ENCODE peak calls at places on chromosomes 16 and 17, in ten cellular contexts. One of them, this sample, is unnamed.

GRCh38 chr17:13016881-13017622 is 775 bp downstream of the ELAC2 start:
- DNase-seq in GM12865: peak
- DNase-seq in osteocyte: no peak
- DNase-seq in neural progenitor cell: no peak
- DNase-seq in A673: no peak
- DNase-seq in HFFc6: peak
- DNase-seq in upper lobe of right lung: no peak
- DNase-seq in HFF-Myc: no peak
- DNase-seq in fibroblast of pulmonary artery: peak
- DNase-seq in HepG2: peak
- DNase-seq in this sample: no peak

GRCh38 chr16:30010817-30011504 is at the start of gene DOC2A:
- DNase-seq in A673: peak
- DNase-seq in neural progenitor cell: peak
- DNase-seq in upper lobe of right lung: no peak
- DNase-seq in GM12865: no peak
- DNase-seq in HFF-Myc: no peak
- DNase-seq in osteocyte: no peak
- DNase-seq in HFFc6: no peak
- DNase-seq in fibroblast of pulmonary artery: no peak
- DNase-seq in HepG2: no peak
- DNase-seq in this sample: no peak

GRCh38 chr16:57966133-57966805 is 4.7 kb downstream of the CNGB1 start:
- DNase-seq in HFFc6: no peak
- DNase-seq in upper lobe of right lung: no peak
- DNase-seq in HepG2: no peak
- DNase-seq in fibroblast of pulmonary artery: peak
- DNase-seq in A673: no peak
- DNase-seq in HFF-Myc: no peak
- DNase-seq in neural progenitor cell: no peak
- DNase-seq in GM12865: no peak
- DNase-seq in osteocyte: no peak
- DNase-seq in this sample: peak

GRCh38 chr17:50147841-50148225 is 2.6 kb downstream of the PPP1R9B start:
- DNase-seq in A673: no peak
- DNase-seq in GM12865: peak
- DNase-seq in neural progenitor cell: no peak
- DNase-seq in fibroblast of pulmonary artery: peak
- DNase-seq in upper lobe of right lung: no peak
- DNase-seq in HepG2: peak
- DNase-seq in HFFc6: no peak
- DNase-seq in osteocyte: no peak
- DNase-seq in HFF-Myc: no peak
- DNase-seq in this sample: no peak

GRCh38 chr17:6780886-6781285 is 4.9 kb downstream of the FBXO39 start:
- DNase-seq in HFFc6: no peak
- DNase-seq in fibroblast of pulmonary artery: peak
- DNase-seq in A673: no peak
- DNase-seq in osteocyte: no peak
- DNase-seq in HFF-Myc: no peak
- DNase-seq in neural progenitor cell: no peak
- DNase-seq in HepG2: no peak
- DNase-seq in GM12865: no peak
- DNase-seq in upper lobe of right lung: no peak
- DNase-seq in this sample: no peak

GRCh38 chr16:57740423-57741071 is 5.0 kb downstream of the KATNB1 start:
- DNase-seq in neural progenitor cell: no peak
- DNase-seq in upper lobe of right lung: no peak
- DNase-seq in A673: no peak
- DNase-seq in fibroblast of pulmonary artery: no peak
- DNase-seq in osteocyte: no peak
- DNase-seq in HFF-Myc: no peak
- DNase-seq in HFFc6: no peak
- DNase-seq in HepG2: no peak
- DNase-seq in GM12865: no peak
- DNase-seq in this sample: no peak

GRCh38 chr16:85992779-85993178 is 93.8 kb downstream of the IRF8 start:
- DNase-seq in fibroblast of pulmonary artery: no peak
- DNase-seq in upper lobe of right lung: no peak
- DNase-seq in GM12865: no peak
- DNase-seq in HepG2: no peak
- DNase-seq in osteocyte: no peak
- DNase-seq in HFF-Myc: no peak
- DNase-seq in A673: no peak
- DNase-seq in neural progenitor cell: no peak
- DNase-seq in HFFc6: no peak
- DNase-seq in this sample: no peak

GRCh38 chr17:20191066-20191465 is 181.9 kb downstream of the SPECC1 start:
- DNase-seq in HepG2: no peak
- DNase-seq in A673: no peak
- DNase-seq in upper lobe of right lung: no peak
- DNase-seq in HFFc6: peak
- DNase-seq in GM12865: no peak
- DNase-seq in HFF-Myc: peak
- DNase-seq in fibroblast of pulmonary artery: peak
- DNase-seq in neural progenitor cell: no peak
- DNase-seq in osteocyte: no peak
- DNase-seq in this sample: no peak

GRCh38 chr17:81515530-81516041 is 3.0 kb upstream of the ACTG1 start:
- DNase-seq in GM12865: no peak
- DNase-seq in HFFc6: no peak
- DNase-seq in neural progenitor cell: no peak
- DNase-seq in upper lobe of right lung: peak
- DNase-seq in osteocyte: no peak
- DNase-seq in A673: no peak
- DNase-seq in HepG2: no peak
- DNase-seq in HFF-Myc: no peak
- DNase-seq in fibroblast of pulmonary artery: no peak
- DNase-seq in this sample: peak

GRCh38 chr16:81480856-81481821 is 36.5 kb downstream of the CMIP start:
- DNase-seq in neural progenitor cell: no peak
- DNase-seq in osteocyte: no peak
- DNase-seq in HFF-Myc: no peak
- DNase-seq in fibroblast of pulmonary artery: peak
- DNase-seq in GM12865: peak
- DNase-seq in HFFc6: peak
- DNase-seq in upper lobe of right lung: peak
- DNase-seq in HepG2: peak
- DNase-seq in A673: no peak
- DNase-seq in this sample: no peak

DNA sequence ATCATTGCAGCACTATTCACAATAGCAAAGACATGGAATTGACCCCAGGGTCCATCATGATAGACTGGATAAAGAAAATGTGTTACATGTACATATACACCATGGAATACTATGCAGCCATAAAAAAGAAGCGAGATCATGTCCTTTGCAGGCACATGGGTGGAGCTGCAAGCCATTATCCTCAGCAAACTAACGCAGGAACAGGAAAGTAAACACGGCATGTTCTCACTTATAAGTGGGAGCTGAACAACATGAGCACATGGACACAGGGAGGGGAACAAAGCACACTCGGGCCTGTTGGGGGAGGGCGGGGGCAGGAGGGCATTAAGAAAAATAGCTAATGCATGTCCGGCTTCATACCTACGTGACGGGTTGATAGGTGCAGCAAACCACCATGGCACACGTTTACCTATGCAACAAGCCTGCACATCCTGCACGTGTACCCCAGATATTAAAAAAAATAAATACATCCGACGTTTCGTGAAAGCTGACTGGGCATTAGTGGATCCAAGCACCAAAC is 28.9 kb downstream of the ZNF778 start:
- DNase-seq in fibroblast of pulmonary artery: no peak
- DNase-seq in osteocyte: no peak
- DNase-seq in HFFc6: no peak
- DNase-seq in HepG2: peak
- DNase-seq in A673: no peak
- DNase-seq in GM12865: no peak
- DNase-seq in neural progenitor cell: no peak
- DNase-seq in HFF-Myc: no peak
- DNase-seq in upper lobe of right lung: no peak
- DNase-seq in this sample: no peak
- TF ChIP-seq CTCF in fibroblast of pulmonary artery: no peak
- TF ChIP-seq CTCF in osteocyte: no peak
- TF ChIP-seq CTCF in HFFc6: no peak
- TF ChIP-seq CTCF in HepG2: no peak
- TF ChIP-seq CTCF in A673: no peak
- TF ChIP-seq CTCF in GM12865: no peak
- TF ChIP-seq CTCF in neural progenitor cell: no peak
- TF ChIP-seq CTCF in HFF-Myc: no peak
- TF ChIP-seq CTCF in upper lobe of right lung: no peak
- TF ChIP-seq CTCF in this sample: no peak

GRCh38 chr16:25141648-25142047 is 30.1 kb downstream of the LCMT1 start:
- DNase-seq in HFFc6: no peak
- DNase-seq in GM12865: no peak
- DNase-seq in fibroblast of pulmonary artery: no peak
- DNase-seq in osteocyte: no peak
- DNase-seq in A673: no peak
- DNase-seq in neural progenitor cell: no peak
- DNase-seq in HepG2: no peak
- DNase-seq in upper lobe of right lung: no peak
- DNase-seq in HFF-Myc: no peak
- DNase-seq in this sample: no peak

GRCh38 chr16:25148568-25149215 is 37.1 kb downstream of the LCMT1 start:
- DNase-seq in GM12865: no peak
- DNase-seq in HepG2: no peak
- DNase-seq in upper lobe of right lung: no peak
- DNase-seq in fibroblast of pulmonary artery: no peak
- DNase-seq in A673: no peak
- DNase-seq in HFFc6: no peak
- DNase-seq in osteocyte: no peak
- DNase-seq in HFF-Myc: no peak
- DNase-seq in neural progenitor cell: peak
- DNase-seq in this sample: no peak

GRCh38 chr16:25140459-25140858 is 28.9 kb downstream of the LCMT1 start:
- DNase-seq in HepG2: no peak
- DNase-seq in HFF-Myc: no peak
- DNase-seq in fibroblast of pulmonary artery: no peak
- DNase-seq in osteocyte: no peak
- DNase-seq in A673: no peak
- DNase-seq in GM12865: no peak
- DNase-seq in HFFc6: peak
- DNase-seq in upper lobe of right lung: no peak
- DNase-seq in neural progenitor cell: no peak
- DNase-seq in this sample: no peak

GRCh38 chr16:25138130-25138529 is 26.6 kb downstream of the LCMT1 start:
- DNase-seq in upper lobe of right lung: no peak
- DNase-seq in HepG2: no peak
- DNase-seq in HFF-Myc: no peak
- DNase-seq in fibroblast of pulmonary artery: no peak
- DNase-seq in HFFc6: no peak
- DNase-seq in osteocyte: no peak
- DNase-seq in A673: no peak
- DNase-seq in neural progenitor cell: no peak
- DNase-seq in GM12865: no peak
- DNase-seq in this sample: no peak

DNA sequence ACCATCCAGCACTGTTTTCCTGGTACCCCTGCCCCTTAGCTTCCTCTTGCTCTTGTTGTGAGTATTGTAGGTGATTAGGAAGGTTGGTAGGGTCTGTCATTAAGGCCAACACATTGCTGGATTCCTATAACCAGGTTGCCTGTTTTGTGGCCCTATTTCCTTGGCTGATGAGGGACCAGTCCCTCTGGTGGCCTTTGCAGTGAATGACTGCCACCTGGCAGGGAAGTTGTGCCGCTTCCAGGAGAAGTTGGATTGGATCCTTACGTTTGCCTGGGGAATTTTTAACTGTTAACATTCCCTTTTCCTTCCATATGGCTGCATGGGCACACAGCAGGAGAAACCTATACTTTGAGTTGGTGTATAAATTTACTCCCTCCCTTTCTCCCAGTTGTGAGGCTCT is 32.4 kb downstream of the LCMT1 start:
- DNase-seq in GM12865: no peak
- DNase-seq in neural progenitor cell: peak
- DNase-seq in HepG2: no peak
- DNase-seq in A673: peak
- DNase-seq in HFFc6: no peak
- DNase-seq in fibroblast of pulmonary artery: no peak
- DNase-seq in HFF-Myc: no peak
- DNase-seq in osteocyte: no peak
- DNase-seq in upper lobe of right lung: no peak
- DNase-seq in this sample: no peak
- TF ChIP-seq CTCF in GM12865: peak
- TF ChIP-seq CTCF in neural progenitor cell: peak
- TF ChIP-seq CTCF in HepG2: peak
- TF ChIP-seq CTCF in A673: peak
- TF ChIP-seq CTCF in HFFc6: peak
- TF ChIP-seq CTCF in fibroblast of pulmonary artery: peak
- TF ChIP-seq CTCF in HFF-Myc: peak
- TF ChIP-seq CTCF in osteocyte: peak
- TF ChIP-seq CTCF in upper lobe of right lung: peak
- TF ChIP-seq CTCF in this sample: peak

GRCh38 chr16:48113471-48113870 is 42.3 kb downstream of the ABCC12 start:
- DNase-seq in HFFc6: no peak
- DNase-seq in upper lobe of right lung: no peak
- DNase-seq in osteocyte: no peak
- DNase-seq in A673: no peak
- DNase-seq in HepG2: peak
- DNase-seq in neural progenitor cell: peak
- DNase-seq in fibroblast of pulmonary artery: no peak
- DNase-seq in HFF-Myc: no peak
- DNase-seq in GM12865: no peak
- DNase-seq in this sample: no peak
- TF ChIP-seq CTCF in HFFc6: peak
- TF ChIP-seq CTCF in upper lobe of right lung: no peak
- TF ChIP-seq CTCF in osteocyte: no peak
- TF ChIP-seq CTCF in A673: peak
- TF ChIP-seq CTCF in HepG2: peak
- TF ChIP-seq CTCF in neural progenitor cell: peak
- TF ChIP-seq CTCF in fibroblast of pulmonary artery: no peak
- TF ChIP-seq CTCF in HFF-Myc: peak
- TF ChIP-seq CTCF in GM12865: peak
- TF ChIP-seq CTCF in this sample: peak

DNA sequence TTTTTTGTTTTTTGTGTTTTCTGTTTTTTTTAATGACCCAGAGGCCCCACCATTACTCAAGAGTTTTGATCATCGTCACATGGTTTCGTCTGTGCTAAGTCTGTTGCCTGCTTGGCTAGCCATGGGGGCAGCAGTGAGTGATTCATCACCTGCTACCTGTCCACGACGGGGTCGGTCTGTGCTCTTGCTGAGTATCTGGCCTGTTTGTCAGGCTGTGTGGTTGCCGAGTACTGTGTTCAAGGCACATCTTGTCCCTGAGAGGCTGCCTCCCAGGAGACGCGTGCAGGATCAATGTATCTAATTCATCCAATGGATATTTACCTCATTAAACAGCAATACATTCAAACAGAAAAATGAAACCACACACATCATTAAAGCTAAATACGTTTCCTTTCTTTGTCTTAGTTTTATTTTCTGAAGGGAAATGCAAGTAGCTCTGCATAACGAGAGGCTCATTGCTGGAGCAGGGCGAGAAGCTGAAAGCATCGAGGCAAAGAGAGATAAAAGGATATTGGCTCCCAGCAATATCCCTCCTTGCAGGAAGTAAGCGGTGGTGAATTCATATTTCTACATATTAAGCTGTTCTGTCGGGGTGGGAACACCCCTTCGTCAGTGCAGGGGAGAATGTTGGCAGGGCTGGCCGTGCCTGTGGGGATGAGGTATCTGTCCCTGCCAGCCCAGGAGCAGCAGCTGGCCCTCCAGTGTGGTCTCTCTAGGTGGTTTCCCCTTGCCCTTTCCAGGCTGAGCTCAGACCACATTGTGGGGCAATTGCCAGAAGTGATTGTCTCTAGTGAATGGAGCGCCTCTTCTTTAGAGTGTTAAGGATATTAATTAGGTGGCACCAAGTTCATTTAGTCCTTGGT is 166.2 kb upstream of the ASIC2 start:
- DNase-seq in osteocyte: no peak
- DNase-seq in upper lobe of right lung: no peak
- DNase-seq in GM12865: peak
- DNase-seq in fibroblast of pulmonary artery: no peak
- DNase-seq in HepG2: no peak
- DNase-seq in HFF-Myc: no peak
- DNase-seq in A673: no peak
- DNase-seq in neural progenitor cell: no peak
- DNase-seq in HFFc6: no peak
- DNase-seq in this sample: no peak
- TF ChIP-seq CTCF in osteocyte: no peak
- TF ChIP-seq CTCF in upper lobe of right lung: no peak
- TF ChIP-seq CTCF in GM12865: no peak
- TF ChIP-seq CTCF in fibroblast of pulmonary artery: no peak
- TF ChIP-seq CTCF in HepG2: no peak
- TF ChIP-seq CTCF in HFF-Myc: no peak
- TF ChIP-seq CTCF in A673: no peak
- TF ChIP-seq CTCF in neural progenitor cell: no peak
- TF ChIP-seq CTCF in HFFc6: no peak
- TF ChIP-seq CTCF in this sample: no peak